ENCODE peak calls at places on chromosomes 4 and X, in five cellular contexts. G, M, T, O and P are unnamed samples.

GRCh38 chrX:3177851-3178250 is 136.6 kb downstream of the ARSF start:
- DNase-seq in G (no peak), M (peak; percentile 40), T (peak; percentile 8), O (no peak), P (no peak)

GRCh38 chr4:8114456-8115202 is 44.0 kb downstream of the ABLIM2 start:
- DNase-seq in G (peak; percentile 50), M (no peak), T (no peak), O (no peak), P (no peak)

GRCh38 chrX:51487960-51488267 is 8.5 kb downstream of the NUDT11 start:
- DNase-seq in G (no peak), M (peak; percentile 21), T (peak; percentile 24), O (no peak), P (peak; percentile 3)

GRCh38 chr4:166501941-166502382 is 628.9 kb downstream of the TLL1 start:
- DNase-seq in G (no peak), M (no peak), T (peak; percentile 7), O (peak; percentile 72), P (no peak)

GRCh38 chr4:173317003-173317402 is 17.2 kb downstream of the HMGB2 start:
- DNase-seq in G (no peak), M (no peak), T (peak; percentile 29), O (peak; percentile 53), P (no peak)

GRCh38 chr4:183633476-183634058 is 25.4 kb downstream of the RWDD4 start:
- DNase-seq in G (no peak), M (no peak), T (no peak), O (no peak), P (no peak)

GRCh38 chr4:121011780-121012340 is 60.5 kb downstream of the NDNF start:
- DNase-seq in G (no peak), M (no peak), T (no peak), O (no peak), P (no peak)

GRCh38 chrX:35288657-35289056 is 346.1 kb downstream of the FAM47B start:
- DNase-seq in G (no peak), M (no peak), T (no peak), O (no peak), P (no peak)

GRCh38 chrX:6851140-6851539 is 296.4 kb upstream of the STS start:
- DNase-seq in G (no peak), M (no peak), T (no peak), O (no peak), P (no peak)

GRCh38 chr4:8176547-8177399 is 18.2 kb upstream of the ABLIM2 start:
- DNase-seq in G (no peak), M (peak; percentile 52), T (peak; percentile 75), O (peak; percentile 74), P (peak; percentile 72)

GRCh38 chr4:53361451-53361850 is 4.4 kb downstream of the SCFD2 start:
- DNase-seq in G (no peak), M (peak; percentile 32), T (peak; percentile 65), O (no peak), P (peak; percentile 33)

GRCh38 chrX:125203379-125203736 is 116.3 kb upstream of the TEX13C start:
- DNase-seq in G (peak; percentile 78), M (no peak), T (peak; percentile 2), O (peak; percentile 40), P (no peak)

GRCh38 chrX:29762006-29762405 is 453.4 kb upstream of the MAGEB2 start:
- DNase-seq in G (no peak), M (no peak), T (no peak), O (peak; percentile 6), P (no peak)

GRCh38 chrX:154056739-154057367 is 37.2 kb upstream of the IRAK1 start:
- DNase-seq in G (peak; percentile 78), M (peak; percentile 20), T (peak; percentile 43), O (no peak), P (peak; percentile 33)

GRCh38 chrX:111131572-111131971 is 35.6 kb downstream of the PAK3 start:
- DNase-seq in G (no peak), M (peak; percentile 33), T (no peak), O (peak; percentile 7), P (peak; percentile 46)

GRCh38 chrX:150416469-150416868 is 53.4 kb downstream of the MAMLD1 start:
- DNase-seq in G (no peak), M (no peak), T (no peak), O (no peak), P (no peak)

GRCh38 chr4:161280929-161281328 is 882.9 kb downstream of the FSTL5 start:
- DNase-seq in G (no peak), M (no peak), T (no peak), O (no peak), P (no peak)

GRCh38 chr4:164405774-164406173 is 348.2 kb upstream of the SMIM31 start:
- DNase-seq in G (no peak), M (no peak), T (no peak), O (no peak), P (no peak)

GRCh38 chr4:128159967-128160366 is 98.9 kb downstream of the LARP1B start:
- DNase-seq in G (no peak), M (peak; percentile 97), T (peak; percentile 14), O (no peak), P (peak; percentile 22)

GRCh38 chrX:47563801-47564315 is 2.9 kb downstream of the ARAF start:
- DNase-seq in G (no peak), M (peak; percentile 76), T (peak; percentile 50), O (no peak), P (no peak)

GRCh38 chrX:134670241-134670811 is 12.1 kb upstream of the PLAC1 start:
- DNase-seq in G (peak; percentile 78), M (peak; percentile 83), T (peak; percentile 84), O (peak; percentile 3), P (peak; percentile 56)

GRCh38 chrX:147570483-147570882 is 341.2 kb upstream of the FMR1 start:
- DNase-seq in G (no peak), M (no peak), T (peak; percentile 7), O (peak; percentile 16), P (no peak)

GRCh38 chr4:16075975-16076757 is 7.7 kb downstream of the PROM1 start:
- DNase-seq in G (no peak), M (no peak), T (no peak), O (no peak), P (no peak)

GRCh38 chrX:101057095-101057714 is 5.3 kb upstream of the TRMT2B start:
- DNase-seq in G (no peak), M (peak; percentile 68), T (peak; percentile 64), O (no peak), P (no peak)

GRCh38 chr4:55409468-55410171 is 13.9 kb downstream of the TMEM165 start:
- DNase-seq in G (no peak), M (peak; percentile 13), T (peak; percentile 59), O (peak; percentile 62), P (peak; percentile 46)

GRCh38 chrX:135431886-135432285 is 10.1 kb downstream of the SMIM10L2A start:
- DNase-seq in G (no peak), M (no peak), T (no peak), O (no peak), P (no peak)

GRCh38 chr4:164383187-164384181 is 370.4 kb upstream of the SMIM31 start:
- DNase-seq in G (peak; percentile 64), M (peak; percentile 0), T (peak; percentile 6), O (peak; percentile 86), P (no peak)

GRCh38 chrX:103081051-103081450 is 11.9 kb downstream of the NXF3 start:
- DNase-seq in G (no peak), M (no peak), T (no peak), O (no peak), P (no peak)

DNA sequence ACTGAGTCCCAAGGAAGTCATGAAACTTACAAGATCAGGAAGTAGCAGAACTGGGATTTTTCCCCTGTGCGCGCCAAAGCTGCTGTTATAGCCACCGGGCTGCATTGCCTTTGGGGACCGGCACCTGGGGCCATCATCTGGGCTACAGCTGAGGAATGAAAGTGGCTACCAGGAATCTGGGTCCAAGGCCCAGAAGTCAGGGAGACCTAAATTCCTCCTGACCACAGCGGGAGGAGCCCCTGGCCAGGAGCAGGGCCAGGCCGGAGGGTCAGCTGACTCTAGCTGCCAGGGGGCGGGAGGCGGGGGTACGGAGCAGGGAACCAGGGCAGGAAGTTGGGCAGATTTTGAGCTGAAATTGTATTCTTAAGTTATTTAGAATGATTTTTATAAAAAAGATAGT is 242.4 kb downstream of the EVC2 start:
- DNase-seq in G (no peak), M (no peak), T (no peak), O (no peak), P (no peak)
- H3K36me3 ChIP-seq in G (no peaks in the 10 kb centered on the region), M (peaks cover 5% of the 10 kb centered on the region), T (no peaks in the 10 kb centered on the region), O (no peaks in the 10 kb centered on the region), P (no peaks in the 10 kb centered on the region)

DNA sequence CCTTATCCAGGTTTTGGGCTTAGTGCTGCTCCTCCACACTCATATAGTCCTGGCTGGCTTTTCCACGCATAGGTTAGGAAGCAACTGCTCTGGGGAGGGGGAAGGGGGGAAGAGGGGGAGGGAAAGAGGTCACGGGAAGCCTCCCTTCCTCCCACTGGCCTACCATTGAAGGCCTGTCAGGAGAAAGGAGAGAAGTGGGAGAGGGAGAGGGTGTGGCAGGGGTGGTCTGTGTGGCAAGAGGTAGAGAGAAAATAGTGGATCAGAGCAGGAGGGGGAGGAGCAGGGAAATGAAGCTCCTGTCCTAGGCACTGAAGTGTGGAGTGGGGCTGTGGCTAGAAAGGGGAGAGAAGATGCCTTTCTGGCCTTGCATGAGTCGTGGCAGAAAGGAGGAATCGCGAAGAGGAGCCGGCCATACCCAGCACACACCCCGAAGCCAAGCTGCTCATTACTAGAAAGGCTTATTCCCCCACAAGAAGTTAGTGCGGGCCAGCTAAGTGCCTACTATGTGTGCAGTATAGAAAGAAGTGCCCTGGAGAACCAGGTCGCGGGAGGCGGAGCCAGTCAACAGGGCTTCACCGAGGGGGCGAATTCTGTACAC is 1.1 kb upstream of the TMEM164 start:
- DNase-seq in G (no peak), M (no peak), T (no peak), O (no peak), P (no peak)
- H3K9ac ChIP-seq in G (no peak overlapping the region), M (peak overlapping the region; percentile 99), T (peak overlapping the region; percentile 71), O (no peak overlapping the region), P (peak overlapping the region; percentile 70)

GRCh38 chr4:37985730-37986275 is 25.6 kb downstream of the PTTG2 start:
- DNase-seq in G (no peak), M (no peak), T (no peak), O (no peak), P (no peak)

GRCh38 chr4:37990731-37991130 is 30.5 kb downstream of the PTTG2 start:
- DNase-seq in G (no peak), M (no peak), T (no peak), O (no peak), P (no peak)

GRCh38 chr4:37991623-37992410 is 31.6 kb downstream of the PTTG2 start:
- DNase-seq in G (no peak), M (no peak), T (no peak), O (no peak), P (no peak)

GRCh38 chr4:37988670-37989069 is 28.5 kb downstream of the PTTG2 start:
- DNase-seq in G (no peak), M (peak; percentile 37), T (no peak), O (no peak), P (no peak)

GRCh38 chr4:37989398-37990260 is 29.4 kb downstream of the PTTG2 start:
- DNase-seq in G (no peak), M (no peak), T (no peak), O (no peak), P (no peak)
- H3K4me3 ChIP-seq in G (peak overlapping the region; percentile 4), M (no peak overlapping the region), T (no peak overlapping the region), O (no peak overlapping the region), P (no peak overlapping the region)

GRCh38 chr4:115655626-115656025 is 542.2 kb upstream of the NDST4 start:
- DNase-seq in G (no peak), M (no peak), T (no peak), O (no peak), P (no peak)

DNA sequence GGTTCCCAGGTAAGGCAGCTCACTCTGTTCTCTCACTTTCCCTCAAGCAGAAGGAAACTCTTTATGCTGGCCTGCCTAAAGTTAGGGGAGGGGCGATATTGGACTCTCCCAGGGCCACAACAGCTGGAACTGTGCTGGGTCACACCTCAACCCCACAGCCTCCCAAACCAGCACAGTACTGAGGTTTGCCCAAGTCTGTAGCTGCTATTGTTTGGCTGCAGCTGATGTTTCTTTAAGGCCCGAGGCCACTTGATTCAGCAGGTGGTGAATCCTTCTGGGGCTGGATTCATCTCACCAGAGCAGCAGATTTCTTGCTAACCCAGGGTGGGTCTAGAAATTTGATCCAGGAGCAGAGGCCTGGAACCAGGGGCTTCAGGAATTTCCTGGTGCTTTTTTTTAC is 544.6 kb upstream of the NDST4 start:
- DNase-seq in G (no peak), M (no peak), T (no peak), O (peak; percentile 8), P (no peak)
- H3K36me3 ChIP-seq in G (no peaks in the 10 kb centered on the region), M (no peaks in the 10 kb centered on the region), T (no peaks in the 10 kb centered on the region), O (no peaks in the 10 kb centered on the region), P (no peaks in the 10 kb centered on the region)